ENCODE peak calls at places on chromosome 14, in four cellular contexts. G is Calu3, L is BE2C, E is heart right ventricle. M is an unnamed sample.

GRCh38 chr14:77099425-77100167 is 1.5 kb downstream of the CIPC start:
- DNase-seq in G (no peak), L (no peak), E (peak; percentile 44), M (no peak)

GRCh38 chr14:60757617-60758016 is 23.1 kb downstream of the MNAT1 start:
- DNase-seq in G (no peak), L (no peak), E (no peak), M (no peak)

GRCh38 chr14:23532658-23533057 is 18.9 kb downstream of the ZFHX2 start:
- DNase-seq in G (no peak), L (no peak), E (no peak), M (no peak)

GRCh38 chr14:91580886-91581615 is 70.9 kb upstream of the PPP4R3A start:
- DNase-seq in G (no peak), L (no peak), E (no peak), M (no peak)

GRCh38 chr14:91901449-91902250 is 34.3 kb upstream of the TC2N start:
- DNase-seq in G (no peak), L (no peak), E (no peak), M (no peak)

GRCh38 chr14:58875613-58876012 is 237.9 kb downstream of the DACT1 start:
- DNase-seq in G (no peak), L (no peak), E (no peak), M (no peak)

GRCh38 chr14:100110801-100111200 is 45.6 kb downstream of the EVL start:
- DNase-seq in G (no peak), L (no peak), E (no peak), M (no peak)

GRCh38 chr14:64704743-64705405 is 650 bp downstream of the PLEKHG3 start:
- DNase-seq in G (no peak), L (peak; percentile 43), E (no peak), M (peak; percentile 50)

GRCh38 chr14:70045296-70045695 is 143.5 kb downstream of the SLC8A3 start:
- DNase-seq in G (no peak), L (no peak), E (no peak), M (no peak)

GRCh38 chr14:78902010-78902623 is 731.9 kb downstream of the NRXN3 start:
- DNase-seq in G (peak; percentile 49), L (peak; percentile 26), E (peak; percentile 8), M (peak; percentile 73)
- TF ChIP-seq CTCF in G (peak; percentile 36), L (peak; percentile 57), E (peak; percentile 52), M (peak; percentile 84)

GRCh38 chr14:56117765-56118610 is at the start of gene PELI2:
- DNase-seq in G (peak; percentile 85), L (peak; percentile 81), E (peak; percentile 77), M (peak; percentile 90)
- TF ChIP-seq CTCF in G (no peak), L (peak; percentile 2), E (peak; percentile 28), M (no peak)

GRCh38 chr14:71318097-71318459 is 410.8 kb downstream of the PCNX1 start:
- DNase-seq in G (no peak), L (no peak), E (no peak), M (no peak)
- TF ChIP-seq CTCF in G (no peak), L (no peak), E (no peak), M (no peak)

DNA sequence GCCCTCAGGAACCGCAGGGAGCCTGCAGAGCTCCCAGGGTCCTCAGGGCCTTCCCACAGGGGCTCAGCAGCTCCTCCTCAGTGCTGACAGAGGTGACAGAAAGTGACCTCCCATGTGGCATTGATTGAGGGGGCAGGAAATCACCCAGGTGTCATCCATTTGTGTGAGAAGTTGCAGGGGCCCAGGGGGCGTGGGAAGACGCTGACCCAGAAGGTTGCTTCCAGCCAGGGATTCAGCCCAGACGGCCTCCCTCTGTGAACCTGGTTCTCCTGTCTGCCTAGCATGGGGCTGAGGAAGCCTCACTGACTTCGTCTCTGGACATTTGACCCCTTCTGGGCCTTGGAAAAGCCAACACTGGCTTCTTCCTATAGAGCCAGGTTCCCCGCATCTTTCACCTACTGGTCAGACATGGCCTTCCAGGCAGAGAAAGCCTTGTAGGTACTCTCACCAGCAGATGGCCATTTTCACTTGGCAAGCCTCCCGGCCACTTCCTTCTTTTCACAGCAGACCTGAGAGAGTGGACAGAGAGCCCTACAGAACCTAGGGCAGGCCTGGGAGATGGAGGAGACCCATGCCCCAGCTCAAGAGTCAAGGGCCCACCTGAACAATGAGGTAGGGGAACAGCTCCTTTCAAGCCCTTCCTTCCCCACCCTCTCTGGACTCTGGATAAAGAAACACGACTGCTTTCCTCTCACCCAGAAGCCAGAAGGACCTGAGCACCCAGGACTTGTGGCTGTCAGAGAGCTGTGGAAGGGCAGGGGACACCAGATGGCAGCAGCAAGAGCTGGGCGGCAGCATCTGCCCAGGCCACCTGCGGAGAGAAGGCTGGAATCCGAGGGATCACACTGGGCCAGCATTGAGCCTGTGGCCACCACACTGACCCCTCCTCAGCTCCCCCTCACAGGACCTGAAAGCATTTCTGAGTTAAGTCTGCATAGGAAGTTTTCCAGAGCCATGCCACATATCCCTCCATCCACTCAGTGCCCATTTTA is 377.8 kb downstream of the DPF3 start:
- DNase-seq in G (peak; percentile 35), L (no peak), E (peak; percentile 14), M (no peak)
- TF ChIP-seq CTCF in G (no peak), L (peak; percentile 5), E (peak; percentile 12), M (no peak)

DNA sequence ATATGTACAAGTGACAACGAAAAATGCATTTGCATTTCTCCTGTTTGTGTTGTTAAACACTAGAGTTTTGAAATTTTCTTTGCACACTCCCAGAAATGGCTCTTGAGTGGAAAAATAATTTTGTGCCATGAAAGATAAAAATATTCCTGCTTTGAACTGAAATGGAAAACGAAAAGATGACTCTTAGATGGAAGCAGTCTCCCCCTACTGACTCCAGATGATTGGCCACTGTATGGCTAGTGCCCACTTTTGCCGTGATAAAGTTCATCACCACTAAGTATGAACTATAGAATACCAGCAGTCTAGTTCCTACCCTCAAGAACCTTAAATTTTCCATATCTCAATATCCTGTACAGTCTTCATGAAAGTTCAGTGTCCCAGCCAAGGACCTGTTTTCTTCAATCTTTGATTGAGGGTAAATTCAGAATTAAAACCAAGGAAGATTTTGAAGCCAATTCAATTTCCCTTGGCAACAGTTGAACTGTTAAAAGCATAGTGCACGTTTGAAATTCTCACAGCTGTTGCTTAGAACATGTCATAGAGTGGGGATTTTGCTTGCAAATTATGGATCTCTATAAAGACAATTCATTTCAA is 1.6 kb upstream of the PPP2R5E start:
- DNase-seq in G (peak; percentile 6), L (peak; percentile 21), E (no peak), M (no peak)
- TF ChIP-seq CTCF in G (no peak), L (peak; percentile 83), E (peak; percentile 66), M (no peak)

GRCh38 chr14:37565550-37565949 is 29.5 kb downstream of the FOXA1 start:
- DNase-seq in G (peak; percentile 57), L (no peak), E (no peak), M (no peak)
- TF ChIP-seq CTCF in G (peak; percentile 48), L (no peak), E (no peak), M (peak; percentile 30)

DNA sequence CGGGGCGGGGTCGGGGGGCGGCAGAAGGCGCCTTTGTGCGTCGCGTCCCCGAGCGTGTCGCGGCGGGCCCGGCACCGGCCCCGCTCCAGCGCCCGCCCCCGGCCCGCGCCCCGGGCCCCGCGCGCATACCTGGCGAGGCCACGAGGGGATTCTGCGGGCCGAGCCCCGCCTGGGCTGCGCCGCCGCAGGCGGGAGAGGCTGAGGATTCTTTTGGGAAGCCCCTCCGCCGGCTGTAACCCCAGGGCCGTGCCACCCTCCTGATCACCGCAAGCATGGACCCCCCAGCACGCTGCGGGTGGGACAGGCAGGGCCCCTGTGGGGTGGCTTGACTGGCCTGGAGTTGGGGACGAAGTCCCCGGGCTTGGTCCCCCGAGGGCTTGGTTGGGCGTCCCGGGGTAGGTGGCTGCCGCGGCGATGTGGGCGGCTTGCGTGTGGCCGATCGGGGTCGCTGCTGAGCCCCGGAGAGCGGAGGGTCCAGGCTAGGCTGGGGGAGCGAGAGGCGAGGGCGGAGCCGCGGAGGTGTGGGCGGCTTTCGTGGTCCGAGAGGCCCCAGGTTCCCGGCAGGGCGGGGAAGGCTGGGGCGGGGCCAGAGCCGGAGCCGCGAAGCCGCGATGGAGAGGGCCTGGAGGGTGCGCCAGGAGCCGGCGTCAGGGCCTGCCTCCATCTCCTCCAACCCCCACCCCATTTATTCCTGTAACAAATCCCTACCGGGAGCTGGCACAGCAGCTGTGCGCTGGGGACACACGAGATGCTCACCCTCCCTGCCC is 28.4 kb upstream of the GPR132 start:
- DNase-seq in G (peak; percentile 91), L (peak; percentile 72), E (peak; percentile 72), M (peak; percentile 82)
- TF ChIP-seq CTCF in G (peak; percentile 46), L (peak; percentile 52), E (peak; percentile 71), M (peak; percentile 53)

GRCh38 chr14:94127330-94127729 is 2.1 kb downstream of the IFI27L2 start:
- DNase-seq in G (no peak), L (no peak), E (no peak), M (no peak)

GRCh38 chr14:94128216-94128839 is 1.1 kb downstream of the IFI27L2 start:
- DNase-seq in G (no peak), L (no peak), E (no peak), M (no peak)

GRCh38 chr14:94126800-94127199 is 2.6 kb downstream of the IFI27L2 start:
- DNase-seq in G (no peak), L (no peak), E (no peak), M (no peak)

GRCh38 chr14:94129758-94130414 is 482 bp upstream of the IFI27L2 start:
- DNase-seq in G (peak; percentile 41), L (no peak), E (peak; percentile 67), M (peak; percentile 40)

DNA sequence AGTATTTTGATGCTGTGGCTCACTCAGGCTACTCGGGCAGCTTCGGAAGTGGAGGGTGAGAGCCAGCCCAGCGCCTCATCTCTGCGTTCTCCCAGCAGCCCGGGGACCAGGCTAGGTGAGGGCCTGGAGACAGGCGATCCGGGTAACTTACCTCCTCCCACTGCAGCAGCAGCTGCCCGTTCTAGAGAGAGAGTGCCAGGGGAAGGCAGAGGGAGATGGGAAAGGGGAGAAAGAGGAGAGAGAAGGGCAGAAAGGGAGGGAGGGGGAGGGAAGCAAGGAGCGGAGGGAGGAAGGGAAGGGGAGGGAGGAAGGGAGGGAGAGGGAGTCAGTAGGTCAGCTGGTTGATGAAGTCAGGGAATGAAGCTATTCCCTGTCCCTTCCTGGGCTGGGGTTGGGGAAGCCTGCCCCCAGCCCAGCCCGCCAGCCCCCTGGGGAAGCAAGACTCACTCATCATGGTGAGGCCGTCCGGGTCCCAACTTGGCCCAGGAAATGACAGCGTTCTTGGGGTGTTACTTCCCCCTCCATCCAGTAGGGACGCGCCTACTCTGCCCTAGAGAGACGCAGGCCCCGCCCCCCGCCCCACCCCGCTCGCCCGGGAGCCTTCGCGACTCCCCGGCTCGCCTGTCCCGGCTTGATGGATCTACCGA is at the start of gene IFI27L2:
- DNase-seq in G (peak; percentile 59), L (peak; percentile 78), E (peak; percentile 86), M (peak; percentile 75)
- TF ChIP-seq CTCF in G (peak; percentile 46), L (peak; percentile 18), E (peak; percentile 56), M (peak; percentile 26)